ENCODE peak calls at places on chromosomes 7 and 10, in four cellular contexts. One of them, this sample, is unnamed.

GRCh38 chr7:27139335-27140107 is 4.0 kb downstream of the HOXA5 start:
- DNase-seq in SK-N-SH: peak; percentile 46
- DNase-seq in HepG2: no peak
- DNase-seq in ovary: no peak
- DNase-seq in this sample: no peak

GRCh38 chr10:127196955-127197432 is 603 bp upstream of the INSYN2A start:
- DNase-seq in SK-N-SH: no peak
- DNase-seq in HepG2: no peak
- DNase-seq in ovary: no peak
- DNase-seq in this sample: no peak

GRCh38 chr10:50251309-50251850 is at the start of gene ASAH2:
- DNase-seq in SK-N-SH: no peak
- DNase-seq in HepG2: peak; percentile 36
- DNase-seq in ovary: no peak
- DNase-seq in this sample: no peak

GRCh38 chr7:122944682-122945303 is 50.7 kb downstream of the TAS2R16 start:
- DNase-seq in SK-N-SH: no peak
- DNase-seq in HepG2: no peak
- DNase-seq in ovary: no peak
- DNase-seq in this sample: no peak

GRCh38 chr7:31056775-31057346 is 4.8 kb downstream of the ADCYAP1R1 start:
- DNase-seq in SK-N-SH: no peak
- DNase-seq in HepG2: no peak
- DNase-seq in ovary: no peak
- DNase-seq in this sample: no peak

GRCh38 chr7:100219271-100219737 is 445 bp upstream of the PVRIG start:
- DNase-seq in SK-N-SH: no peak
- DNase-seq in HepG2: no peak
- DNase-seq in ovary: no peak
- DNase-seq in this sample: peak; percentile 51

GRCh38 chr7:142950235-142950634 is 11.0 kb downstream of the LLCFC1 start:
- DNase-seq in SK-N-SH: no peak
- DNase-seq in HepG2: no peak
- DNase-seq in ovary: no peak
- DNase-seq in this sample: no peak

GRCh38 chr10:126001579-126001978 is 105.2 kb downstream of the FANK1 start:
- DNase-seq in SK-N-SH: no peak
- DNase-seq in HepG2: no peak
- DNase-seq in ovary: peak; percentile 52
- DNase-seq in this sample: no peak

GRCh38 chr7:43117025-43117424 is 4.6 kb downstream of the HECW1 start:
- DNase-seq in SK-N-SH: no peak
- DNase-seq in HepG2: no peak
- DNase-seq in ovary: no peak
- DNase-seq in this sample: no peak

GRCh38 chr10:7122561-7122960 is 288.3 kb downstream of the SFMBT2 start:
- DNase-seq in SK-N-SH: no peak
- DNase-seq in HepG2: no peak
- DNase-seq in ovary: no peak
- DNase-seq in this sample: no peak

GRCh38 chr7:107933386-107934013 is 42.5 kb downstream of the DLD start:
- DNase-seq in SK-N-SH: no peak
- DNase-seq in HepG2: no peak
- DNase-seq in ovary: no peak
- DNase-seq in this sample: no peak

GRCh38 chr10:79243211-79244067 is 103.8 kb upstream of the PPIF start:
- DNase-seq in SK-N-SH: peak; percentile 83
- DNase-seq in HepG2: no peak
- DNase-seq in ovary: peak; percentile 60
- DNase-seq in this sample: peak; percentile 87

GRCh38 chr7:84009051-84009450 is 185.5 kb downstream of the SEMA3A start:
- DNase-seq in SK-N-SH: no peak
- DNase-seq in HepG2: no peak
- DNase-seq in ovary: no peak
- DNase-seq in this sample: no peak

GRCh38 chr10:78898341-78899097 is 170.2 kb upstream of the ZMIZ1 start:
- DNase-seq in SK-N-SH: no peak
- DNase-seq in HepG2: no peak
- DNase-seq in ovary: no peak
- DNase-seq in this sample: no peak

GRCh38 chr10:62384057-62384446 is 9.9 kb downstream of the ZNF365 start:
- DNase-seq in SK-N-SH: no peak
- DNase-seq in HepG2: no peak
- DNase-seq in ovary: no peak
- DNase-seq in this sample: no peak

GRCh38 chr10:82981137-82981723 is 1106.2 kb downstream of the NRG3 start:
- DNase-seq in SK-N-SH: no peak
- DNase-seq in HepG2: no peak
- DNase-seq in ovary: no peak
- DNase-seq in this sample: no peak

GRCh38 chr10:132655735-132656134 is 118.1 kb downstream of the INPP5A start:
- DNase-seq in SK-N-SH: no peak
- DNase-seq in HepG2: no peak
- DNase-seq in ovary: peak; percentile 9
- DNase-seq in this sample: no peak

GRCh38 chr7:25858562-25859411 is 293.2 kb upstream of the NFE2L3 start:
- DNase-seq in SK-N-SH: no peak
- DNase-seq in HepG2: no peak
- DNase-seq in ovary: no peak
- DNase-seq in this sample: no peak

GRCh38 chr10:4372601-4373000 is 453.4 kb upstream of the AKR1E2 start:
- DNase-seq in SK-N-SH: peak; percentile 70
- DNase-seq in HepG2: no peak
- DNase-seq in ovary: no peak
- DNase-seq in this sample: no peak

GRCh38 chr10:7308826-7309225 is 102.0 kb downstream of the SFMBT2 start:
- DNase-seq in SK-N-SH: no peak
- DNase-seq in HepG2: no peak
- DNase-seq in ovary: no peak
- DNase-seq in this sample: no peak

GRCh38 chr7:20330176-20330796 is 414 bp upstream of the ITGB8 start:
- DNase-seq in SK-N-SH: peak; percentile 73
- DNase-seq in HepG2: peak; percentile 36
- DNase-seq in ovary: peak; percentile 87
- DNase-seq in this sample: peak; percentile 93

GRCh38 chr10:70726909-70727495 is 54.7 kb downstream of the ADAMTS14 start:
- DNase-seq in SK-N-SH: no peak
- DNase-seq in HepG2: no peak
- DNase-seq in ovary: no peak
- DNase-seq in this sample: no peak

GRCh38 chr7:85102813-85103350 is 84.0 kb downstream of the SEMA3D start:
- DNase-seq in SK-N-SH: no peak
- DNase-seq in HepG2: no peak
- DNase-seq in ovary: no peak
- DNase-seq in this sample: no peak

GRCh38 chr7:20064181-20064970 is 152.8 kb downstream of the MACC1 start:
- DNase-seq in SK-N-SH: no peak
- DNase-seq in HepG2: no peak
- DNase-seq in ovary: no peak
- DNase-seq in this sample: no peak

GRCh38 chr10:69374242-69374641 is 42.5 kb downstream of the TACR2 start:
- DNase-seq in SK-N-SH: no peak
- DNase-seq in HepG2: no peak
- DNase-seq in ovary: no peak
- DNase-seq in this sample: no peak

GRCh38 chr10:5619366-5620211 is 46.8 kb downstream of the ASB13 start:
- DNase-seq in SK-N-SH: no peak
- DNase-seq in HepG2: no peak
- DNase-seq in ovary: no peak
- DNase-seq in this sample: no peak

GRCh38 chr10:26755443-26755903 is 58.0 kb downstream of the PDSS1 start:
- DNase-seq in SK-N-SH: no peak
- DNase-seq in HepG2: no peak
- DNase-seq in ovary: no peak
- DNase-seq in this sample: no peak
- H3K4me3 ChIP-seq in SK-N-SH: no peak overlapping the region
- H3K4me3 ChIP-seq in HepG2: no peak overlapping the region
- H3K4me3 ChIP-seq in ovary: no peak overlapping the region
- H3K4me3 ChIP-seq in this sample: no peak overlapping the region

DNA sequence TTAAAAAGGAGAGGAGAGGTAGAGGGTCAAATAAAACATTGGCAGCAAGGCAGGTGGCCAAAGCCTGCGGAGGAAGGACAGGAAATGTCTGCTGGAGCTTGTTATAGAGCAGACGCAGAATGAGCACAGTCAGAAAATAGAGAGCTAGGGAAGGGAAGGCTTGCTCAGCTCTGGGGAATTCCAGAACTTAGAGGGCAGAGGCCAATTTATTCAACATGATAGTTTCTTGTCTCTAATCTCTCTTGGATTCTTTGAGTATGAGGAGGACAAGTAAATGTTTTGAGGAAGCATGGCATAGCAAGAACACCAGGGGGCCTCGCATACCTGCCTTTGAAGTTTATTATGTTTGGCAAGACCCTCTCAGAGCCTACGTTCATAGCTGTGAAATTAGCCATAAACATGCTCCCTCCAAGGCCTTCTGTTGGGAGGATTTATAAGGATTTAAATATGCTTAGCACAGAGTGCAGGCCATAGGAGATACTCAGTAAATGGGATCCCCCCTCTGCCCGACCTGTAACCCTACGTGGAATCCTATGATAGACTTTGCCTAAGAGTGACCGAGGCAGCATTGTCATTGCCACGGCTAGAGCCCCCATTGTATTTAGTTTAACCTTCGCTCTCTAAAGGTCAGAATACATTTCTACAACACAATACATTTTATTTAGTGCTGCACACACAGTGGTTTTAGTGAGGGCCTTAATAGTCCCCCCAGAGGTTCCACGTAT is 293.9 kb downstream of the CCDC3 start:
- DNase-seq in SK-N-SH: peak; percentile 53
- DNase-seq in HepG2: peak; percentile 15
- DNase-seq in ovary: peak; percentile 63
- DNase-seq in this sample: peak; percentile 87
- TF ChIP-seq EP300 in SK-N-SH: peak; percentile 29
- TF ChIP-seq EP300 in HepG2: no peak
- TF ChIP-seq EP300 in ovary: no peak
- TF ChIP-seq EP300 in this sample: peak; percentile 50

GRCh38 chr10:124802313-124802675 is 675 bp downstream of the ABRAXAS2 start:
- DNase-seq in SK-N-SH: no peak
- DNase-seq in HepG2: no peak
- DNase-seq in ovary: no peak
- DNase-seq in this sample: no peak
- H3K27ac ChIP-seq in SK-N-SH: no peak overlapping the region
- H3K27ac ChIP-seq in HepG2: peak overlapping the region; percentile 73
- H3K27ac ChIP-seq in ovary: no peak overlapping the region
- H3K27ac ChIP-seq in this sample: peak overlapping the region; percentile 84

DNA sequence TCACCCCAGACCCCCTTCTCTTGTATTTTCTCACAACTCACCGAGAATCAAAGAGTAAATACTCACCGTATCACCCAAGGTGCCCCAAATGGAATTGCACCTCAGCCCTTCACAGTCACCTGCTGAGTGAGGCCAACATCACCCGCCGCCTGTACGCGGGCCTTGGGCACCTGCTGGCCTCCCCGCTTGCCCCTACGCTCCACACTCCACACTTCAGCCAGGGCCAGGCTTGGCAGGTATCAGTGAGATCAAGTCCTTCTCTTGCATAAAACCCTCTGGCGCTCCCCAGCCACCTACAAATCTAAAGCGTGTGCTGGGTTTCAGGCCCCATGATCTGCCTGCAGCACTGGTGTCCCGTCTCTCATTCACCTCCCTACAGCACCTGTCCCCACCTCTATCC is 300.6 kb downstream of the GFRA1 start:
- DNase-seq in SK-N-SH: no peak
- DNase-seq in HepG2: no peak
- DNase-seq in ovary: no peak
- DNase-seq in this sample: peak; percentile 34
- H3K4me3 ChIP-seq in SK-N-SH: no peak overlapping the region
- H3K4me3 ChIP-seq in HepG2: no peak overlapping the region
- H3K4me3 ChIP-seq in ovary: no peak overlapping the region
- H3K4me3 ChIP-seq in this sample: no peak overlapping the region

DNA sequence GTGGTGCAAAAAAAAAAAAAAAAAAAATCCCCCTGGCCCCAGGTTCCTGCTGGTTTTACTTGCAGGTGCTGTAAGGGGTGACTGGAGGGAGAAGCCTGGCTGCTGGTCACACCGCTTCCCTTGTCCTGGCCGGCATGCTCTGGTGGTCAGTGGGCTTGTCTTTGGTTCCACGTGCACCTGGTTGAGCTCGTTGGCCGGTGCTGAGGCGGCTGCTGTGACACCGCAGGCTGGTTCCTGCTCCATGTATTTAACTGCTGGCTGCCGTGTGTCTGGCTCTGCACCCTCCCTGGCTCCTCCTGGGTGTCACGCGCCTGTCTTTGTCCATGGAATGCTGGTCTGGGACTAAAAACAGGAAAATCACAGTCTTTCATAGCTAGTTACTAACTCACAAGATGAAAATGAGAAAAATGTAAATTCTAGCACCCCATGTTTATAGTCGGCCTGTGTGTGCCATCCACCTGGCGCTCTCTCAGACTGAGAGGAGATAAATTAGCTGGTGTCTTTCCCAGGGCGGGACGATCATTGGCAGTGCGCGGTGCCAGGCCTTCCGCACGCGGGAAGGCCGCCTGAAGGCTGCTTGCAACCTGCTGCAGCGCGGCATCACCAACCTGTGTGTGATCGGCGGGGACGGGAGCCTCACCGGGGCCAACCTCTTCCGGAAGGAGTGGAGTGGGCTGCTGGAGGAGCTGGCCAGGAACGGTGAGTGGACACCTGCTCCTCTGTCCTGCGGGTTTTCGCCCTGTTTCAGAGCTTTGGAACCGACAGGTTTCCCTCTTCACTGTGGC is 33.7 kb downstream of the PFKP start:
- DNase-seq in SK-N-SH: no peak
- DNase-seq in HepG2: no peak
- DNase-seq in ovary: no peak
- DNase-seq in this sample: no peak
- TF ChIP-seq EP300 in SK-N-SH: no peak
- TF ChIP-seq EP300 in HepG2: no peak
- TF ChIP-seq EP300 in ovary: no peak
- TF ChIP-seq EP300 in this sample: no peak

GRCh38 chr7:66075590-66076458 is at the start of gene ASL:
- DNase-seq in SK-N-SH: peak; percentile 100
- DNase-seq in HepG2: peak; percentile 83
- DNase-seq in ovary: peak; percentile 94
- DNase-seq in this sample: peak; percentile 97
- H3K27ac ChIP-seq in SK-N-SH: peak within 1 kb of the TSS; percentile 70
- H3K27ac ChIP-seq in HepG2: peak within 1 kb of the TSS; percentile 65
- H3K27ac ChIP-seq in ovary: peak within 1 kb of the TSS; percentile 49
- H3K27ac ChIP-seq in this sample: peak within 1 kb of the TSS; percentile 65

GRCh38 chr7:129222064-129222463 is 2.8 kb upstream of the AHCYL2 start:
- DNase-seq in SK-N-SH: no peak
- DNase-seq in HepG2: no peak
- DNase-seq in ovary: no peak
- DNase-seq in this sample: peak; percentile 14
- H3K4me3 ChIP-seq in SK-N-SH: no peak overlapping the region
- H3K4me3 ChIP-seq in HepG2: no peak overlapping the region
- H3K4me3 ChIP-seq in ovary: no peak overlapping the region
- H3K4me3 ChIP-seq in this sample: no peak overlapping the region